ENCODE peak calls at places on chromosome 20, in seven cellular contexts. Q is H1, A is K562, B is HepG2, Y is HCT116, H is SK-N-SH, V is GM12878. E is an unnamed sample.

GRCh38 chr20:1185316-1185741 is 548 bp upstream of the TMEM74B start:
- DNase-seq in A (peak; percentile 46), H (peak; percentile 87), Q (no peak), B (no peak), Y (no peak), V (no peak), E (peak; percentile 21)

GRCh38 chr20:64080813-64081619 is 1.1 kb downstream of the OPRL1 start:
- DNase-seq in V (no peak), A (no peak), Q (no peak), H (no peak), B (no peak), Y (no peak), E (no peak)

GRCh38 chr20:137668-138131 is 4.7 kb upstream of the DEFB126 start:
- DNase-seq in V (no peak), Y (peak; percentile 15), Q (no peak), B (peak; percentile 54), H (peak; percentile 36), A (peak; percentile 40), E (peak; percentile 53)

GRCh38 chr20:57414867-57415592 is 23.8 kb downstream of the RBM38 start:
- DNase-seq in Q (no peak), V (no peak), Y (no peak), H (no peak), A (peak; percentile 77), B (no peak), E (no peak)

GRCh38 chr20:57770852-57771746 is 61.3 kb upstream of the PMEPA1 start:
- DNase-seq in Y (no peak), B (no peak), A (no peak), V (no peak), H (no peak), Q (no peak), E (no peak)

GRCh38 chr20:63946986-63947637 is 9.1 kb downstream of the UCKL1 start:
- DNase-seq in A (no peak), V (no peak), H (no peak), B (no peak), Y (no peak), Q (no peak), E (no peak)

GRCh38 chr20:51378171-51378928 is 164.2 kb downstream of the NFATC2 start:
- DNase-seq in Q (peak; percentile 58), B (no peak), V (no peak), Y (no peak), H (no peak), A (peak; percentile 53), E (peak; percentile 58)

GRCh38 chr20:58213112-58213511 is 15.3 kb downstream of the ANKRD60 start:
- DNase-seq in Y (no peak), V (no peak), A (no peak), Q (no peak), B (no peak), H (peak; percentile 62), E (peak; percentile 84)

GRCh38 chr20:56762401-56762800 is 133.3 kb downstream of the TFAP2C start:
- DNase-seq in V (no peak), Y (no peak), Q (no peak), H (no peak), A (no peak), B (no peak), E (no peak)

GRCh38 chr20:40689100-40689942 is at the start of gene MAFB:
- DNase-seq in A (peak; percentile 37), H (peak; percentile 98), V (no peak), Q (peak; percentile 90), B (peak; percentile 74), Y (no peak), E (peak; percentile 98)

GRCh38 chr20:44435630-44436335 is 39.9 kb upstream of the TTPAL start:
- DNase-seq in B (peak; percentile 90), H (no peak), A (no peak), Y (no peak), Q (no peak), V (no peak), E (no peak)

GRCh38 chr20:3209023-3209945 is at the start of gene ITPA:
- DNase-seq in B (peak; percentile 75), Q (peak; percentile 77), A (peak; percentile 68), Y (no peak), V (no peak), H (peak; percentile 89), E (peak; percentile 68)

GRCh38 chr20:64152906-64153305 is 11.3 kb upstream of the MYT1 start:
- DNase-seq in H (no peak), A (no peak), V (no peak), Y (no peak), B (no peak), Q (no peak), E (no peak)

GRCh38 chr20:64153861-64154589 is 10.2 kb upstream of the MYT1 start:
- DNase-seq in B (no peak), H (no peak), Y (no peak), V (no peak), A (no peak), Q (no peak), E (no peak)

GRCh38 chr20:20084296-20084752 is 32.0 kb downstream of the CFAP61 start:
- DNase-seq in Q (no peak), V (no peak), A (no peak), H (no peak), B (no peak), Y (no peak), E (no peak)

DNA sequence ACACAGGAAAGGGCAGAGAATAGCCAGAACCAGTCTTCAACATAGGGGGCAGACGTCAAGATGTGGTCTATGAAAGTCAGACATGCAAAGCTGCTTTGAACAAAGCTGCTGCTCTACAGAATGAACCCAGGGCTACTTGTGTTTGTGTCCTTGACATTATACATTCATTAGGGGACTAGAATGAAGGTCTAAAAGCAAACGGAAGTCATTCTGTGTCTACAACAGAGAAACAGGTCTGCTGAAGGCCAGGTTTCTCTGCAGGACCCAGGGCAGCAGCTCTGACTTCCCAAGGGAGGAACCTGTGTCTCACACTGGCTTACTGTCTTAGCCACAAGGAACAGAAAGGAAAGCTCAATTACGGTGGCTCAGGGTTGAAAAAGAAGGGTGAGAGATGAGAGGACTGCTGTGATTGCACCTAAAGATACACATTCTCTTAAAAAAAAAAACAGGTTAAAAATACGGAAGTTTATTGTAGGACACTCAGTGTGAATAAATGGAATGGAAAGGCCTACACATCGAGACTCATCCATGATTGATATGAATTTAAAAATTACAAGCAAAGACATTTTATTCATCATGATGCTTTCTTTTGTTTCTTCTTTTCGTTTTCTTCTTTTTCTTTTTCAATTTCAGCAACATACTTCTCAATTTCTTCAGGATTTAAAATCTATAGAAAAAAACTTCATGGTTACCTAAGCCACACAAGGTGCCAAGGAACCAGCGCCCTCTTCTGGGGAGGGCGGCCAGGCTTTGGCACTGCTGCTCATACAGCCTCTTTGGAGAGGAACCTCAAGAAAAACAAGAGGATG is 6.7 kb downstream of the PSMA7 start:
- DNase-seq in V (no peak), A (peak; percentile 74), B (peak; percentile 74), Y (peak; percentile 44), H (peak; percentile 78), Q (no peak), E (peak; percentile 83)
- TF ChIP-seq JUND in V (no peak), A (no peak), B (no peak), Y (no peak), H (no peak), Q (no peak), E (no peak)

DNA sequence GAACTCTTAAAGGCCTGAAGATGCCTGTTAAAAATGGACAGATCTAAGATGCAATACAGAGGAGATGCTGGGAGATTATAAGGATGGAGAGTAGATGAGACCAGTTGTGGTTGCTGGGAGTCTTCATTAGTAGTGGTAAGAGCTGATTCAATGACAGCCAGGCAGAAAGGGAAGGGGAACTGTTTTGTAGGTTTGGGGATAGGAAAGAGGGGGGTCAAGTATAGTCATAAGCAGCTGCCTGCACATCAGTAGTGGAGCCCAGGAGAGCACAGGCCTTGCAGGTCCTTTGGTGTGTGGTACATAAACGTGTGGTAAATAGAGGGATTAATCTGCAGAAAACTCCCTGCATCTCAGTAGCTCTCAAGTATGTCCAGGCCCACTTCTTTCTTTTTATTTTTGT is 20.4 kb downstream of the CDS2 start:
- DNase-seq in H (no peak), B (no peak), Q (no peak), V (no peak), A (no peak), Y (no peak), E (no peak)
- TF ChIP-seq JUND in H (no peak), B (no peak), Q (no peak), V (no peak), A (no peak), Y (no peak), E (no peak)

GRCh38 chr20:7728373-7728772 is 211.9 kb downstream of the HAO1 start:
- DNase-seq in A (no peak), Q (no peak), H (no peak), B (no peak), V (no peak), Y (no peak), E (no peak)

GRCh38 chr20:7723284-7723683 is 217.0 kb downstream of the HAO1 start:
- DNase-seq in A (no peak), H (no peak), B (no peak), Y (no peak), V (no peak), Q (no peak), E (no peak)

GRCh38 chr20:7722564-7722963 is 217.7 kb downstream of the HAO1 start:
- DNase-seq in V (no peak), A (no peak), Y (no peak), Q (no peak), B (no peak), H (no peak), E (no peak)
- TF ChIP-seq JUND in V (no peak), A (no peak), Y (no peak), Q (no peak), B (no peak), H (no peak), E (no peak)

GRCh38 chr20:37437676-37438075 is 83.4 kb upstream of the NNAT start:
- DNase-seq in V (no peak), B (no peak), H (no peak), Y (no peak), Q (no peak), A (no peak), E (no peak)
- TF ChIP-seq JUND in V (no peak), B (no peak), H (no peak), Y (no peak), Q (no peak), A (no peak), E (no peak)

GRCh38 chr20:38275815-38276550 is 15.4 kb upstream of the KIAA1755 start:
- DNase-seq in Y (no peak), V (no peak), A (peak; percentile 12), B (peak; percentile 43), H (no peak), Q (no peak), E (peak; percentile 16)
- TF ChIP-seq JUND in Y (peak; percentile 53), V (no peak), A (no peak), B (no peak), H (peak; percentile 65), Q (no peak), E (no peak)

DNA sequence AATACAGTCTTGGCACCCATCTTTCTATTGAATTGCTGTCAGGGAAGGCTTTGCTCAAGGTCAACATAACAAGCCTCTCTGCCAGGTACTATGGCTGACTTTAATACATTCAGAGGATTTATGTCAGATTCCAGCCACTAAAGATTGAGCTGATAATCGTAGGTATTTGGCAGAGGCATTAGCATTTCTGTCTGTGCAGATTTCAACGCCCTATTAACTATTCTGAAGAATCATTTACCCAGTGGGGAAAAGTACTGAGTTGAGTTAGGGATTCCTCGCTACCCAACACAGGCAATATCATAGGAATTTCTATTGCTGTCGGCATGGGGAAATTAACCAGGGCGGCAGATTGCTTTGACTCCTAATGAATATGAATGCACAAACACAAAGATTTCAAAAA is 233.7 kb upstream of the SPTLC3 start:
- DNase-seq in Y (no peak), V (no peak), A (no peak), Q (no peak), B (no peak), H (no peak), E (no peak)
- TF ChIP-seq JUND in Y (no peak), V (no peak), A (no peak), Q (no peak), B (no peak), H (no peak), E (no peak)